ENCODE peak calls at places on chromosomes 12 and 14, in six cellular contexts. J is putamen; S is mesothelial cell of epicardium; M is naive thymus-derived CD4-positive, alpha-beta T cell; V is T follicular helper cell; I is CD4-positive, CD25-positive, alpha-beta regulatory T cell. K is an unnamed sample.

GRCh38 chr12:45121224-45121623 is 70.3 kb upstream of the DBX2 start:
- DNase-seq in J (no peak), S (no peak), M (no peak), V (no peak), I (no peak), K (no peak)

GRCh38 chr14:105581551-105582341 is 55.4 kb downstream of the TMEM121 start:
- DNase-seq in J (no peak), S (no peak), M (no peak), V (no peak), I (no peak), K (no peak)

GRCh38 chr12:80593766-80594165 is 113.7 kb upstream of the MYF6 start:
- DNase-seq in J (no peak), S (no peak), M (no peak), V (no peak), I (no peak), K (no peak)

GRCh38 chr12:110367209-110367864 is 36.2 kb downstream of the ANAPC7 start:
- DNase-seq in J (no peak), S (no peak), M (no peak), V (no peak), I (no peak), K (no peak)

GRCh38 chr14:89748004-89748403 is 206.5 kb downstream of the EFCAB11 start:
- DNase-seq in J (no peak), S (no peak), M (no peak), V (no peak), I (no peak), K (no peak)

GRCh38 chr14:22536853-22537338 is 52.1 kb downstream of the DAD1 start:
- DNase-seq in J (peak; percentile 69), S (no peak), M (no peak), V (peak; percentile 77), I (peak; percentile 79), K (peak; percentile 62)

GRCh38 chr12:27333311-27334009 is 824 bp downstream of the BMAL2 start:
- DNase-seq in J (no peak), S (peak; percentile 22), M (peak; percentile 12), V (no peak), I (no peak), K (peak; percentile 18)

GRCh38 chr14:64611358-64612020 is 61.7 kb downstream of the PPP1R36 start:
- DNase-seq in J (no peak), S (no peak), M (no peak), V (no peak), I (no peak), K (no peak)

GRCh38 chr12:128797119-128798118 is 26.3 kb downstream of the SLC15A4 start:
- DNase-seq in J (no peak), S (no peak), M (no peak), V (no peak), I (no peak), K (no peak)

GRCh38 chr14:102857444-102857843 is 65.0 kb upstream of the AMN start:
- DNase-seq in J (no peak), S (no peak), M (no peak), V (no peak), I (no peak), K (no peak)

GRCh38 chr14:92253381-92253894 is 69.5 kb upstream of the SLC24A4 start:
- DNase-seq in J (no peak), S (no peak), M (no peak), V (no peak), I (no peak), K (no peak)

GRCh38 chr12:4562034-4562657 is at the start of gene DYRK4:
- DNase-seq in J (peak; percentile 55), S (peak; percentile 44), M (no peak), V (no peak), I (no peak), K (peak; percentile 76)

GRCh38 chr12:127680516-127680915 is 586.5 kb upstream of the TMEM132C start:
- DNase-seq in J (no peak), S (no peak), M (no peak), V (no peak), I (no peak), K (no peak)

GRCh38 chr12:16610743-16611142 is 4.8 kb upstream of the LMO3 start:
- DNase-seq in J (no peak), S (no peak), M (no peak), V (no peak), I (no peak), K (no peak)

GRCh38 chr12:66127695-66128094 is 2.9 kb downstream of the LLPH start:
- DNase-seq in J (no peak), S (no peak), M (no peak), V (no peak), I (no peak), K (no peak)

GRCh38 chr12:20475542-20475941 is 107.2 kb downstream of the PDE3A start:
- DNase-seq in J (no peak), S (no peak), M (no peak), V (no peak), I (no peak), K (no peak)

GRCh38 chr12:47636908-47637780 is 68.7 kb downstream of the RPAP3 start:
- DNase-seq in J (no peak), S (no peak), M (peak; percentile 8), V (peak; percentile 10), I (peak; percentile 5), K (no peak)

GRCh38 chr12:4825139-4825858 is 84.4 kb upstream of the KCNA1 start:
- DNase-seq in J (no peak), S (no peak), M (peak; percentile 32), V (no peak), I (no peak), K (no peak)

GRCh38 chr14:68789798-68790655 is 2.8 kb downstream of the ZFP36L1 start:
- DNase-seq in J (no peak), S (no peak), M (no peak), V (no peak), I (no peak), K (no peak)

GRCh38 chr12:104602901-104603300 is 146.2 kb downstream of the CHST11 start:
- DNase-seq in J (no peak), S (no peak), M (no peak), V (no peak), I (no peak), K (no peak)

GRCh38 chr14:68665116-68665515 is 127.8 kb downstream of the ZFP36L1 start:
- DNase-seq in J (no peak), S (no peak), M (no peak), V (no peak), I (no peak), K (no peak)

GRCh38 chr12:807041-807717 is 54.8 kb downstream of the WNK1 start:
- DNase-seq in J (no peak), S (no peak), M (peak; percentile 30), V (no peak), I (no peak), K (no peak)

GRCh38 chr12:19120795-19121194 is 8.7 kb upstream of the PLEKHA5 start:
- DNase-seq in J (no peak), S (no peak), M (no peak), V (no peak), I (no peak), K (no peak)

GRCh38 chr14:31895206-31895605 is 181.9 kb upstream of the ARHGAP5 start:
- DNase-seq in J (no peak), S (no peak), M (no peak), V (no peak), I (no peak), K (no peak)

GRCh38 chr14:68814376-68815287 is 21.8 kb upstream of the ZFP36L1 start:
- DNase-seq in J (no peak), S (no peak), M (peak; percentile 67), V (peak; percentile 44), I (no peak), K (peak; percentile 51)

GRCh38 chr12:117472983-117473382 is 111.6 kb upstream of the NOS1 start:
- DNase-seq in J (no peak), S (no peak), M (no peak), V (no peak), I (no peak), K (peak; percentile 28)

GRCh38 chr14:100892496-100893227 is 10.9 kb downstream of the RTL1 start:
- DNase-seq in J (no peak), S (peak; percentile 3), M (no peak), V (no peak), I (no peak), K (no peak)

GRCh38 chr14:83611906-83612305 is 1918.0 kb upstream of the FLRT2 start:
- DNase-seq in J (no peak), S (no peak), M (no peak), V (no peak), I (no peak), K (no peak)

GRCh38 chr14:21414137-21414631 is 30.4 kb upstream of the SUPT16H start:
- DNase-seq in J (no peak), S (no peak), M (no peak), V (no peak), I (no peak), K (no peak)

GRCh38 chr12:75738486-75738885 is 227.1 kb upstream of the KRR1 start:
- DNase-seq in J (no peak), S (no peak), M (no peak), V (no peak), I (no peak), K (no peak)

GRCh38 chr12:25376985-25377384 is 126.3 kb upstream of the KRAS start:
- DNase-seq in J (no peak), S (no peak), M (no peak), V (no peak), I (no peak), K (no peak)

GRCh38 chr12:15788266-15789214 is 648 bp downstream of the EPS8 start:
- DNase-seq in J (peak; percentile 34), S (peak; percentile 29), M (peak; percentile 18), V (no peak), I (no peak), K (peak; percentile 39)

GRCh38 chr12:78403136-78403535 is 461.4 kb upstream of the SYT1 start:
- DNase-seq in J (no peak), S (no peak), M (no peak), V (no peak), I (no peak), K (no peak)

K was measured in head of caudate nucleus.